ENCODE peak calls at places on chromosomes 16 and 17, in eight cellular contexts. B, I, R, U, L, J, O and N are unnamed samples.

GRCh38 chr17:21459536-21459935 is 83.4 kb downstream of the KCNJ12 start:
- DNase-seq in B (no peak), I (no peak), R (no peak), U (no peak), L (no peak), J (no peak), O (no peak), N (no peak)

GRCh38 chr16:2025878-2026460 is 733 bp upstream of the NHERF2 start:
- DNase-seq in B (no peak), I (no peak), R (no peak), U (no peak), L (no peak), J (no peak), O (no peak), N (no peak)

GRCh38 chr17:3978421-3979275 is 14.4 kb upstream of the ATP2A3 start:
- DNase-seq in B (no peak), I (no peak), R (no peak), U (no peak), L (no peak), J (no peak), O (no peak), N (no peak)

GRCh38 chr16:6643083-6643686 is 689.5 kb upstream of the RBFOX1 start:
- DNase-seq in B (peak; percentile 50), I (peak; percentile 66), R (peak; percentile 15), U (no peak), L (peak; percentile 73), J (peak; percentile 59), O (peak; percentile 62), N (no peak)

GRCh38 chr17:17837380-17837821 is 615 bp upstream of the SREBF1 start:
- DNase-seq in B (peak; percentile 93), I (no peak), R (no peak), U (no peak), L (no peak), J (peak; percentile 50), O (peak; percentile 90), N (no peak)

GRCh38 chr17:47934856-47935255 is 6.5 kb upstream of the PNPO start:
- DNase-seq in B (no peak), I (no peak), R (no peak), U (no peak), L (no peak), J (no peak), O (no peak), N (no peak)

GRCh38 chr16:77918792-77919707 is 103.3 kb upstream of the CLEC3A start:
- DNase-seq in B (peak; percentile 85), I (no peak), R (no peak), U (no peak), L (no peak), J (no peak), O (peak; percentile 78), N (no peak)

GRCh38 chr17:70581459-70581858 is 412.1 kb downstream of the KCNJ2 start:
- DNase-seq in B (no peak), I (no peak), R (no peak), U (no peak), L (no peak), J (no peak), O (no peak), N (no peak)

GRCh38 chr16:27641260-27641659 is 91.3 kb downstream of the KATNIP start:
- DNase-seq in B (no peak), I (no peak), R (no peak), U (no peak), L (no peak), J (no peak), O (no peak), N (no peak)

GRCh38 chr16:296276-296675 is 13.3 kb downstream of the PDIA2 start:
- DNase-seq in B (no peak), I (no peak), R (no peak), U (no peak), L (no peak), J (no peak), O (no peak), N (no peak)

GRCh38 chr17:55275894-55276804 is 11.4 kb downstream of the HLF start:
- DNase-seq in B (no peak), I (no peak), R (no peak), U (no peak), L (no peak), J (no peak), O (no peak), N (no peak)

GRCh38 chr17:41667280-41668008 is 21.2 kb upstream of the EIF1 start:
- DNase-seq in B (no peak), I (no peak), R (no peak), U (no peak), L (no peak), J (no peak), O (no peak), N (no peak)

GRCh38 chr17:41665566-41666335 is 22.9 kb upstream of the EIF1 start:
- DNase-seq in B (peak; percentile 78), I (peak; percentile 96), R (peak; percentile 92), U (peak; percentile 96), L (peak; percentile 94), J (peak; percentile 92), O (peak; percentile 75), N (peak; percentile 98)

GRCh38 chr17:41664587-41665565 is 23.8 kb upstream of the EIF1 start:
- DNase-seq in B (no peak), I (no peak), R (no peak), U (no peak), L (no peak), J (no peak), O (no peak), N (no peak)

GRCh38 chr17:41666336-41666680 is 22.4 kb upstream of the EIF1 start:
- DNase-seq in B (peak; percentile 55), I (peak; percentile 26), R (peak; percentile 62), U (peak; percentile 70), L (no peak), J (peak; percentile 41), O (peak; percentile 33), N (no peak)

GRCh38 chr17:41666708-41667279 is 21.9 kb upstream of the EIF1 start:
- DNase-seq in B (peak; percentile 63), I (peak; percentile 86), R (peak; percentile 85), U (peak; percentile 91), L (peak; percentile 91), J (peak; percentile 85), O (peak; percentile 69), N (peak; percentile 84)
- TF ChIP-seq CTCF in B (peak; percentile 95), I (peak; percentile 88), R (peak; percentile 89), U (peak; percentile 94), L (peak; percentile 81), J (peak; percentile 96), O (peak; percentile 95), N (no peak)

GRCh38 chr17:37438141-37438540 is 31.5 kb downstream of the TADA2A start:
- DNase-seq in B (peak; percentile 9), I (no peak), R (no peak), U (no peak), L (no peak), J (no peak), O (no peak), N (no peak)
- TF ChIP-seq CTCF in B (peak; percentile 33), I (peak; percentile 24), R (no peak), U (peak; percentile 13), L (peak; percentile 16), J (peak; percentile 48), O (no peak), N (no peak)

GRCh38 chr17:45019177-45019711 is 32.2 kb downstream of the DCAKD start:
- DNase-seq in B (no peak), I (no peak), R (peak; percentile 38), U (peak; percentile 76), L (peak; percentile 62), J (peak; percentile 53), O (peak; percentile 41), N (no peak)
- TF ChIP-seq CTCF in B (peak; percentile 38), I (no peak), R (peak; percentile 46), U (peak; percentile 39), L (no peak), J (peak; percentile 41), O (peak; percentile 38), N (no peak)

DNA sequence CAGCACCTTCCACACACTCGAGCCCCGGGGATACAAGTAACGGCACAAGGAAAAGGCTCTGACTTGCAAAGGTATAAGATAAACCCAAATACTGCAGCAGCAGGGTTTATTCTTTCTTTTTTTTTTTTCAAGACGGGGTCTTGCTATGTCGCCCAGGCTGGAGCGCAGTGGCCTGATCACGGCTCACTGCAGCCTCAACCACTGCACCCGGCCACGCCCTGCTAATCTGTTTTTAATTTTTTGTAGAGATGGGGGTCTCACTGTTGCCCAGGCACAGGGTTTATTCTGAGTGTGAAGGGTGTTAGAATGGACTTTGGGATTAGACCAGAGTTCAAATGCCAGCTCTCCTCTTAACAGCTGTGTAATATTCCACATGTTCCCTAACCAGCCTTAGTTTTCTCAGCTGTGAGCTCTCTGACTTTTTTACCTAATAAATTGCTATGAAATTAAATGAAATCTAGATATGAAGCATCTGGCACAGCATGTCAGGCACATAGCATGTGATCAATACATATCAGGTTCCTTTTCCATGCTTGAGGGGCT is 62.3 kb upstream of the ADCY9 start:
- DNase-seq in B (no peak), I (no peak), R (no peak), U (no peak), L (no peak), J (no peak), O (no peak), N (no peak)
- TF ChIP-seq CTCF in B (no peak), I (no peak), R (no peak), U (no peak), L (no peak), J (no peak), O (no peak), N (no peak)

DNA sequence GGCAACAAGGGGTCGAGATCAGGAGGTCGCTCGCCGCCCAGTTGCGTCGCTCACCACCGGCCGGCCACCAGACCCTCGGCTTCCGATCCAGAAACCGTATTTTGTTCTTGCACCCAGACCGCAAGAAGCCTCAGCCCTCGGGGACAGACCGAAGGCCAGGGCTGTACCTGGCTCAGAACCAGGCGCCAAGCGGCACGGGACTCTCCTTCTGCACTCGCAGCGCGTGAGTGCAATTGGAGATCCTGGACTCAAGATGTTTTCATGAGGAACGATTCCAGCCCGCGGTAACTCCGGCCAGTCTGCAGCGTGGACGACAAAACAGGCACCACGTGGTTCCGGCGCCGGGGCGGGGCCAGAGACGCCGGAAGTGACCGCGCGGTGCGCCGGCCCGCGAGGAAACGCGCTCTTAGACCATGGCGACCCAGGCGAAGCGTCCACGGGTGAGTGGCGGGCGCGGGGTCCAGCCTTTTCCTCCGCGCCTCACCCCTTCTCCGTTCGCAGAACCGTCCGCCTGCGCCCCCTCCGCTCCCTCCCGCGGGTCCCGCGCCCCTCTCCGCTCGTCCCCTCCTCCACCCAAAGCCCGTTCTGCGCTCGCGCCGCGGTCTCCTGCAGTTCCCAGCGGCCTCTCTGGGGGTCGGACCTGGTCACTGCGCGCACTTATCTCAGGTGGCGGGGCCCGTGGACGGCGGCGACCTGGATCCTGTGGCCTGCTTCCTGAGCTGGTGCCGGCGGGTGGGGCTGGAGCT is at the start of gene SETD6:
- DNase-seq in B (peak; percentile 90), I (peak; percentile 87), R (peak; percentile 73), U (peak; percentile 95), L (peak; percentile 89), J (peak; percentile 93), O (peak; percentile 86), N (peak; percentile 81)
- TF ChIP-seq CTCF in B (peak; percentile 22), I (no peak), R (no peak), U (peak; percentile 14), L (no peak), J (peak; percentile 35), O (peak; percentile 33), N (no peak)